ENCODE peak calls at places on chromosomes 11 and 22, in four cellular contexts. B is H1, P is SK-N-SH, O is HepG2. A is an unnamed sample.

GRCh38 chr11:66488957-66489356 is 8.7 kb downstream of the DPP3 start:
- DNase-seq in P (no peak), B (no peak), O (no peak), A (no peak)

GRCh38 chr22:45069925-45070324 is 60.1 kb upstream of the PHF21B start:
- DNase-seq in B (no peak), P (no peak), O (no peak), A (no peak)

GRCh38 chr22:17980638-17981051 is 43.7 kb downstream of the MICAL3 start:
- DNase-seq in P (peak; percentile 63), O (no peak), B (no peak), A (peak; percentile 43)

GRCh38 chr11:120991830-120992686 is 31.8 kb upstream of the TBCEL start:
- DNase-seq in B (no peak), P (no peak), O (no peak), A (no peak)

GRCh38 chr11:85827768-85828639 is 17.1 kb upstream of the SYTL2 start:
- DNase-seq in B (no peak), P (no peak), O (no peak), A (no peak)

GRCh38 chr11:75858613-75859012 is 43.6 kb downstream of the UVRAG start:
- DNase-seq in P (no peak), O (no peak), B (no peak), A (no peak)

GRCh38 chr11:70127653-70128434 is 49.7 kb downstream of the ANO1 start:
- DNase-seq in B (no peak), P (no peak), O (no peak), A (no peak)

GRCh38 chr11:2150206-2150847 is 10.7 kb downstream of the INS start:
- DNase-seq in B (no peak), P (peak; percentile 76), O (peak; percentile 72), A (no peak)

GRCh38 chr11:19864141-19865120 is 151.8 kb downstream of the NAV2 start:
- DNase-seq in B (no peak), O (peak; percentile 24), P (no peak), A (no peak)

GRCh38 chr11:78156081-78156844 is 16.8 kb upstream of the ALG8 start:
- DNase-seq in O (peak; percentile 95), P (no peak), B (no peak), A (no peak)

GRCh38 chr11:116366980-116367640 is 405.7 kb downstream of the BUD13 start:
- DNase-seq in B (no peak), P (peak; percentile 1), O (peak; percentile 83), A (no peak)

GRCh38 chr11:62715150-62716130 is 8.0 kb downstream of the GNG3 start:
- DNase-seq in B (no peak), P (peak; percentile 42), O (no peak), A (no peak)

GRCh38 chr22:30270841-30271240 is 4.2 kb upstream of the OSM start:
- DNase-seq in P (no peak), O (no peak), B (no peak), A (no peak)

GRCh38 chr11:117597083-117597482 is 199.9 kb downstream of the DSCAML1 start:
- DNase-seq in P (no peak), B (peak; percentile 85), O (peak; percentile 21), A (peak; percentile 43)

GRCh38 chr11:124736738-124737137 is 3.0 kb upstream of the NRGN start:
- DNase-seq in B (no peak), P (no peak), O (no peak), A (no peak)

GRCh38 chr22:43094085-43094484 is 4.9 kb upstream of the TTLL1 start:
- DNase-seq in B (no peak), P (no peak), O (peak; percentile 78), A (no peak)
- TF ChIP-seq TAF1 in B (no peak), P (no peak), O (no peak), A (no peak)

DNA sequence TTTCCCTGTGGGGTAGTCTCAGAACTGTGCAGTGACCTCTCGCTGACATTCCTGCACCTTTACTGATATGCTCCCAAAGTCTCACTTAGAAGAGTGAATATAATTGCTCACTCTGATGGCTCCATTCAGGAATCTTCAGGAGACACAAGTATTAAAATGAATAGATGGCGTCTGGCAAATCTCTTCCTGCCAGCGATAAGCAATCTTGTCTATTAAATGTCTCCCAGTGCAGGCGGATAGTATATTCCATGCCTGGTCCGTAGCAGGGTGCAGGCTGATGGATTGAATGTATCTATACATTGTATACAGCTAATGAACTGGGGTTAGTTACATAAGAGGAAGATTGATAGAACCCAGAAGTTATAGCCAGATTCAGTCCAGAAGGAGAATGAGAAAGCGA is 575.3 kb downstream of the NTM start:
- DNase-seq in O (no peak), B (no peak), P (peak; percentile 62), A (no peak)
- TF ChIP-seq TAF1 in O (no peak), B (no peak), P (no peak), A (no peak)

DNA sequence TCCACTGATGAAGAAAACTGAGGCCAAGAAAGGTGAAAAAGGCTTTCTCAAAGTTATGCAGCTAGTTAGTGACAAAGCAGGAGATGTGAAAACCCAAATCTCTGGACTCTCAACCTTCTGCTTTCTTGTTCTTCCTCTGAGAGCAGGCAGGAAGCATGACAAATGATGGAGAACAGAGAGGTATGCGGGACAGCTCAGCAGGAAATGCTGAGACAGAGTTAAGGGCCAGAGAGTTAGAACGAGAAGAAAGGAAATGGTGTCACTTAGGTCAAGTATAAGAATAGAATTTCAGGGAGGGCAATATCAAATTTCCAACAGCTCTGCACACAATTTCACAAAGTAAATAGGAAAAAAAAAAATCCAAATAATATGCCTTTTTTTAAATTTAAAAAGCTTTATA is 67.6 kb upstream of the ARHGAP42 start:
- DNase-seq in O (no peak), B (no peak), P (no peak), A (no peak)
- TF ChIP-seq TAF1 in O (no peak), B (no peak), P (no peak), A (no peak)

GRCh38 chr22:46813816-46814597 is 51.6 kb downstream of the TBC1D22A start:
- DNase-seq in O (no peak), P (no peak), B (peak; percentile 39), A (no peak)
- TF ChIP-seq TAF1 in O (no peak), P (no peak), B (no peak), A (no peak)

GRCh38 chr11:27610287-27610686 is 90.0 kb downstream of the BDNF start:
- DNase-seq in P (no peak), O (no peak), B (no peak), A (no peak)
- TF ChIP-seq TAF1 in P (no peak), O (no peak), B (no peak), A (no peak)

DNA sequence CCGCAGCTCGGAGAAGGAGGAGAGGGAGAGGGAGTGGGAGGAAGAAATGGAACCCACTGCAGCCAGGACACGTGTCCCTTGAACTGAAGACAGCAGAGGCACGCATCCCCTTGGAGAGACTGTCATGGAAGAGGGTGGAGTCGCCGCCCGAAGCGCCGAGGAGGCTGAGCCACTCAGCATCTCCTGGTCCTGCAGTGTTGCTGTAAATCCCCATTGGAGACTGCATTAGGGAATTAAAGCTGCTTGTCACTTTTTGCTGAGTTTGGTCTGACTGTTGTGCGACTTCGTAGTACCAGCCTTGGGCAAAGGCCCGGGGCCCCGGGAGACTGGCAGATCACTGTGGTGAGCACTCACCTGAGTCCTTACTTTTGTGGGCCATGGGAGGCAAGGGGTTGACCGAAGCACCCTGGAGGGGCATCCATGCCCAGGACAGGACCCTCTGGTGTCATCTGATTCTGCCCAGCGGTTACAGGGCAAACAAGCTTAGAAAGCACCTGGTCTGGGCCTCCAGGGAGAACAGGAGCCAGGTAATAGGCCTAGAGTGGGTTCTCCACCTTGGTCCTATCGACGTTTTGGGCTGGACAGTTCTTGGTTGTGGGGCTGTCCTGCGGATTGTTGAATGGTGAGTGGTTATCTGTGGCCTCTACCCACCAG is 797 bp downstream of the VPREB1 start:
- DNase-seq in B (no peak), P (no peak), O (no peak), A (no peak)
- TF ChIP-seq TAF1 in B (no peak), P (no peak), O (no peak), A (no peak)

GRCh38 chr11:33413296-33413695 is 156.1 kb downstream of the HIPK3 start:
- DNase-seq in P (no peak), O (no peak), B (no peak), A (no peak)
- TF ChIP-seq TAF1 in P (no peak), O (no peak), B (no peak), A (no peak)

GRCh38 chr11:114827043-114827442 is 148.7 kb downstream of the NXPE2 start:
- DNase-seq in O (no peak), P (no peak), B (no peak), A (no peak)

DNA sequence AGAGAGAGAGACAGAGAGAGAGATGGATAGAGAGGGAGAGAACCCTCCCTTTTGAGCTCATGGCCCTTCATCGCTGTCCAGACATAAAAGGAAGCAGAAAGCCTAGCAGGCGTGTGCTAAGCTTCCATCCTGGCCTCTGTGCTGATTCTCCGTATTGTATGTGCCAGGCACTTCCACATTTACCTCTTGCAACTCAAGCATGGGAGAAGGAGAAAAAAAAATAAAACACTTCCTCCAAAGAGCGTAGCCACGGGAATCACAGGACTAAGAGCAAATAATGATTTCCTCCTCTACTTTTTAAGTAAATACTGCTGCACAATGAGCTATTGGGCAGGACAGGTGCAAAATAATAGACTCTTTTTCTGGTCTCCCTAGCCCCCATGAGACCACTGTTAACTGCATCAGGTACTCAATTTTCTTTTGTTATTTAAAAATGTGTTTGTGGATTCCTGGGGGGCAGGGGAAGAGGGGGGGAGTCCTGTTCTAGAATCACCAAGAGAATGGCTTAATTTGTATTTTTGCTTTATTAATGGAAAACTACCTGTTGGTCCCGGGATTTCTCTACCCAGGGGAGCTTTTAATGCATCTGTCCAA is 154.3 kb downstream of the NXPE2 start:
- DNase-seq in P (no peak), B (no peak), O (no peak), A (no peak)
- TF ChIP-seq TAF1 in P (no peak), B (no peak), O (no peak), A (no peak)